ENCODE peak calls at places on chromosomes 16 and 17, in seven cellular contexts. One of them, this sample, is unnamed.

GRCh38 chr17:66654341-66654740 is 180.6 kb upstream of the CACNG5 start:
- DNase-seq in glomerular endothelial cell: no peak
- DNase-seq in NCI-H774: no peak
- DNase-seq in T-helper 2 cell: no peak
- DNase-seq in T follicular helper cell: no peak
- DNase-seq in T-helper 1 cell: no peak
- DNase-seq in amniotic epithelial cell: peak; percentile 60
- DNase-seq in this sample: no peak

GRCh38 chr17:28204751-28205150 is 114.2 kb upstream of the TMEM97 start:
- DNase-seq in amniotic epithelial cell: peak; percentile 26
- DNase-seq in NCI-H774: no peak
- DNase-seq in T-helper 2 cell: no peak
- DNase-seq in glomerular endothelial cell: no peak
- DNase-seq in T follicular helper cell: no peak
- DNase-seq in T-helper 1 cell: no peak
- DNase-seq in this sample: no peak

GRCh38 chr17:80468222-80468621 is 8.2 kb downstream of the NPTX1 start:
- DNase-seq in amniotic epithelial cell: peak; percentile 14
- DNase-seq in T follicular helper cell: no peak
- DNase-seq in T-helper 1 cell: no peak
- DNase-seq in NCI-H774: no peak
- DNase-seq in glomerular endothelial cell: no peak
- DNase-seq in T-helper 2 cell: no peak
- DNase-seq in this sample: no peak

GRCh38 chr17:40530988-40531971 is 29.9 kb upstream of the TNS4 start:
- DNase-seq in T-helper 2 cell: peak; percentile 79
- DNase-seq in glomerular endothelial cell: no peak
- DNase-seq in amniotic epithelial cell: no peak
- DNase-seq in NCI-H774: no peak
- DNase-seq in T-helper 1 cell: peak; percentile 58
- DNase-seq in T follicular helper cell: peak; percentile 65
- DNase-seq in this sample: peak; percentile 53

GRCh38 chr16:27326251-27326650 is 12.5 kb downstream of the IL4R start:
- DNase-seq in amniotic epithelial cell: no peak
- DNase-seq in T-helper 1 cell: no peak
- DNase-seq in NCI-H774: no peak
- DNase-seq in glomerular endothelial cell: no peak
- DNase-seq in T-helper 2 cell: no peak
- DNase-seq in T follicular helper cell: no peak
- DNase-seq in this sample: no peak

GRCh38 chr17:1643293-1643998 is 2.1 kb downstream of the SCARF1 start:
- DNase-seq in T-helper 1 cell: peak; percentile 83
- DNase-seq in glomerular endothelial cell: no peak
- DNase-seq in T-helper 2 cell: peak; percentile 53
- DNase-seq in amniotic epithelial cell: no peak
- DNase-seq in NCI-H774: peak; percentile 66
- DNase-seq in T follicular helper cell: peak; percentile 76
- DNase-seq in this sample: peak; percentile 73

GRCh38 chr16:24734382-24734781 is 4.9 kb downstream of the TNRC6A start:
- DNase-seq in NCI-H774: no peak
- DNase-seq in T-helper 2 cell: peak; percentile 13
- DNase-seq in T follicular helper cell: no peak
- DNase-seq in T-helper 1 cell: no peak
- DNase-seq in glomerular endothelial cell: no peak
- DNase-seq in amniotic epithelial cell: peak; percentile 75
- DNase-seq in this sample: no peak

GRCh38 chr16:2462031-2462866 is 2.3 kb downstream of the TEDC2 start:
- DNase-seq in amniotic epithelial cell: no peak
- DNase-seq in NCI-H774: no peak
- DNase-seq in glomerular endothelial cell: no peak
- DNase-seq in T follicular helper cell: no peak
- DNase-seq in T-helper 1 cell: no peak
- DNase-seq in T-helper 2 cell: no peak
- DNase-seq in this sample: no peak

GRCh38 chr16:15899538-15900100 is 11.2 kb upstream of the CEP20 start:
- DNase-seq in T-helper 1 cell: no peak
- DNase-seq in amniotic epithelial cell: peak; percentile 77
- DNase-seq in T follicular helper cell: no peak
- DNase-seq in NCI-H774: no peak
- DNase-seq in T-helper 2 cell: peak; percentile 83
- DNase-seq in glomerular endothelial cell: no peak
- DNase-seq in this sample: no peak

GRCh38 chr17:69466905-69467630 is 52.6 kb downstream of the MAP2K6 start:
- DNase-seq in T-helper 1 cell: no peak
- DNase-seq in T follicular helper cell: no peak
- DNase-seq in amniotic epithelial cell: no peak
- DNase-seq in glomerular endothelial cell: peak; percentile 82
- DNase-seq in NCI-H774: peak; percentile 18
- DNase-seq in T-helper 2 cell: no peak
- DNase-seq in this sample: no peak

GRCh38 chr17:68566145-68566738 is 34.9 kb downstream of the FAM20A start:
- DNase-seq in T-helper 2 cell: no peak
- DNase-seq in T follicular helper cell: no peak
- DNase-seq in glomerular endothelial cell: no peak
- DNase-seq in amniotic epithelial cell: peak; percentile 53
- DNase-seq in NCI-H774: no peak
- DNase-seq in T-helper 1 cell: no peak
- DNase-seq in this sample: no peak

GRCh38 chr17:45404870-45405249 is 27.8 kb downstream of the ARHGAP27 start:
- DNase-seq in amniotic epithelial cell: no peak
- DNase-seq in T-helper 2 cell: no peak
- DNase-seq in T-helper 1 cell: no peak
- DNase-seq in glomerular endothelial cell: no peak
- DNase-seq in NCI-H774: no peak
- DNase-seq in T follicular helper cell: no peak
- DNase-seq in this sample: no peak

GRCh38 chr16:61105544-61105943 is 930.7 kb downstream of the CDH8 start:
- DNase-seq in T follicular helper cell: no peak
- DNase-seq in T-helper 1 cell: no peak
- DNase-seq in T-helper 2 cell: no peak
- DNase-seq in amniotic epithelial cell: no peak
- DNase-seq in NCI-H774: no peak
- DNase-seq in glomerular endothelial cell: no peak
- DNase-seq in this sample: no peak

GRCh38 chr17:3911271-3912053 is 4.8 kb downstream of the P2RX1 start:
- DNase-seq in glomerular endothelial cell: no peak
- DNase-seq in T-helper 2 cell: peak; percentile 88
- DNase-seq in T follicular helper cell: peak; percentile 63
- DNase-seq in NCI-H774: no peak
- DNase-seq in T-helper 1 cell: peak; percentile 84
- DNase-seq in amniotic epithelial cell: no peak
- DNase-seq in this sample: peak; percentile 49

GRCh38 chr17:19417611-19418010 is 6.6 kb downstream of the RNF112 start:
- DNase-seq in T follicular helper cell: no peak
- DNase-seq in T-helper 2 cell: no peak
- DNase-seq in amniotic epithelial cell: no peak
- DNase-seq in glomerular endothelial cell: no peak
- DNase-seq in T-helper 1 cell: no peak
- DNase-seq in NCI-H774: no peak
- DNase-seq in this sample: no peak

GRCh38 chr16:63922563-63922962 is 1199.3 kb downstream of the CDH11 start:
- DNase-seq in T-helper 2 cell: no peak
- DNase-seq in T follicular helper cell: no peak
- DNase-seq in NCI-H774: no peak
- DNase-seq in amniotic epithelial cell: no peak
- DNase-seq in T-helper 1 cell: no peak
- DNase-seq in glomerular endothelial cell: no peak
- DNase-seq in this sample: no peak

GRCh38 chr17:8022358-8023038 is 16.4 kb upstream of the ALOX15B start:
- DNase-seq in amniotic epithelial cell: peak; percentile 74
- DNase-seq in T follicular helper cell: no peak
- DNase-seq in glomerular endothelial cell: no peak
- DNase-seq in T-helper 2 cell: no peak
- DNase-seq in T-helper 1 cell: no peak
- DNase-seq in NCI-H774: no peak
- DNase-seq in this sample: no peak

GRCh38 chr17:80308672-80309517 is 48.2 kb downstream of the RNF213 start:
- DNase-seq in NCI-H774: no peak
- DNase-seq in T-helper 1 cell: no peak
- DNase-seq in amniotic epithelial cell: peak; percentile 38
- DNase-seq in T follicular helper cell: no peak
- DNase-seq in glomerular endothelial cell: no peak
- DNase-seq in T-helper 2 cell: no peak
- DNase-seq in this sample: no peak

GRCh38 chr16:24838554-24839266 is 7.1 kb upstream of the SLC5A11 start:
- DNase-seq in amniotic epithelial cell: peak; percentile 84
- DNase-seq in NCI-H774: no peak
- DNase-seq in glomerular endothelial cell: no peak
- DNase-seq in T-helper 2 cell: no peak
- DNase-seq in T-helper 1 cell: no peak
- DNase-seq in T follicular helper cell: no peak
- DNase-seq in this sample: no peak

GRCh38 chr17:76736349-76737081 is 616 bp downstream of the SRSF2 start:
- DNase-seq in T follicular helper cell: peak; percentile 56
- DNase-seq in amniotic epithelial cell: peak; percentile 66
- DNase-seq in T-helper 2 cell: peak; percentile 81
- DNase-seq in NCI-H774: peak; percentile 69
- DNase-seq in glomerular endothelial cell: no peak
- DNase-seq in T-helper 1 cell: peak; percentile 71
- DNase-seq in this sample: peak; percentile 56